ENCODE peak calls at places on chromosomes 7 and 10, in nine cellular contexts. H, K, Y, B, U, Q, D, W and N are unnamed samples.

GRCh38 chr10:131726460-131726861 is 174.3 kb upstream of the PPP2R2D start:
- DNase-seq in W (peak), B (peak), K (peak), Y (peak), U (peak), Q (peak), H (peak), D (no peak), N (no peak)

GRCh38 chr10:3651969-3652653 is 132.9 kb downstream of the KLF6 start:
- DNase-seq in Q (no peak), K (no peak), D (no peak), W (no peak), U (no peak), B (no peak), H (no peak), Y (no peak), N (no peak)

GRCh38 chr7:128937647-128938523 is at the start of gene IRF5:
- DNase-seq in Y (peak), Q (no peak), K (peak), B (no peak), U (no peak), W (peak), H (peak), D (no peak), N (no peak)

GRCh38 chr10:112294169-112294568 is 11.0 kb downstream of the TECTB start:
- DNase-seq in H (no peak), K (no peak), D (no peak), B (no peak), U (no peak), Y (no peak), W (no peak), Q (no peak), N (no peak)

GRCh38 chr10:33675235-33675634 is 340.8 kb upstream of the NRP1 start:
- DNase-seq in B (peak), Q (no peak), H (no peak), D (no peak), U (peak), K (no peak), W (no peak), Y (no peak), N (no peak)

GRCh38 chr10:92822060-92822634 is 26.2 kb upstream of the EXOC6 start:
- DNase-seq in D (no peak), Y (no peak), Q (no peak), W (peak), U (peak), H (no peak), B (no peak), K (no peak), N (no peak)

GRCh38 chr10:129272171-129272570 is 194.9 kb upstream of the MGMT start:
- DNase-seq in B (peak), W (no peak), Y (no peak), D (no peak), H (no peak), Q (no peak), U (no peak), K (no peak), N (no peak)

GRCh38 chr10:74738543-74738942 is 87.9 kb upstream of the KAT6B start:
- DNase-seq in U (peak), Y (no peak), Q (peak), W (no peak), B (no peak), D (no peak), H (no peak), K (no peak), N (no peak)

GRCh38 chr10:24456319-24456718 is 247.4 kb downstream of the KIAA1217 start:
- DNase-seq in H (no peak), K (no peak), Y (no peak), W (peak), B (no peak), Q (no peak), U (peak), D (no peak), N (no peak)

GRCh38 chr7:74355091-74355490 is 65.9 kb downstream of the CLIP2 start:
- DNase-seq in H (peak), W (peak), B (no peak), D (no peak), U (peak), K (peak), Y (no peak), Q (no peak), N (no peak)

GRCh38 chr10:76998451-76998850 is 639.2 kb downstream of the KCNMA1 start:
- DNase-seq in H (no peak), B (no peak), W (no peak), D (no peak), U (no peak), K (no peak), Q (no peak), Y (no peak), N (no peak)

DNA sequence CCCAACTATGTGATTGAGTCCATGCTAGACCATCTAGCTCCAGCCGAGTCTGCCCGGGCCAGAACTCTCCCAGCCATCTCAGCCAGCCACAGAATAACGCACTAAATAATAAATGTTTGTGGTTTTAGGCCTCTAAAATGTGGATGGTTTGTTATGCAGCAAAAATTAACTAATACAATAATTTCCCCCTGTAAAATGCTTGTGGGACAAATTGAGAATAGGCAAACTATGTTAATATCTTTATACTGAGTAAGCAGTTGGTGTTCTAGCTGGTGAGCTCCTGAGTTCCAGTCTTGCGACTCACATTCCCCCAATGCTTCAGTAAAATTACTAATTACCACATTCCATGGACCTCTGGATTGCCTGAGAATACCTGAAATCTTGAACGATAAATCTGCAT is 316.8 kb upstream of the NFE2L3 start:
- DNase-seq in B (no peak), Q (no peak), K (no peak), U (no peak), H (no peak), D (no peak), W (no peak), Y (no peak), N (no peak)
- H3K27ac ChIP-seq in B (no peak), Q (no peak), K (peak), U (no peak), H (no peak), D (peak), W (no peak), Y (no peak), N (no peak)

GRCh38 chr7:30865077-30865476 is 46.6 kb upstream of the AQP1 start:
- DNase-seq in Q (no peak), Y (no peak), D (no peak), B (no peak), K (no peak), W (no peak), U (no peak), H (no peak), N (no peak)

GRCh38 chr7:30864146-30864545 is 47.5 kb upstream of the AQP1 start:
- DNase-seq in K (no peak), Y (no peak), D (no peak), B (no peak), H (no peak), W (no peak), U (no peak), Q (no peak), N (no peak)

GRCh38 chr7:30861612-30862011 is 50.0 kb upstream of the AQP1 start:
- DNase-seq in U (no peak), D (no peak), Y (no peak), H (no peak), W (no peak), B (no peak), K (no peak), Q (no peak), N (no peak)

GRCh38 chr7:30863694-30864011 is 48.0 kb upstream of the AQP1 start:
- DNase-seq in Y (no peak), H (no peak), W (no peak), K (no peak), Q (no peak), U (peak), D (no peak), B (peak), N (no peak)

DNA sequence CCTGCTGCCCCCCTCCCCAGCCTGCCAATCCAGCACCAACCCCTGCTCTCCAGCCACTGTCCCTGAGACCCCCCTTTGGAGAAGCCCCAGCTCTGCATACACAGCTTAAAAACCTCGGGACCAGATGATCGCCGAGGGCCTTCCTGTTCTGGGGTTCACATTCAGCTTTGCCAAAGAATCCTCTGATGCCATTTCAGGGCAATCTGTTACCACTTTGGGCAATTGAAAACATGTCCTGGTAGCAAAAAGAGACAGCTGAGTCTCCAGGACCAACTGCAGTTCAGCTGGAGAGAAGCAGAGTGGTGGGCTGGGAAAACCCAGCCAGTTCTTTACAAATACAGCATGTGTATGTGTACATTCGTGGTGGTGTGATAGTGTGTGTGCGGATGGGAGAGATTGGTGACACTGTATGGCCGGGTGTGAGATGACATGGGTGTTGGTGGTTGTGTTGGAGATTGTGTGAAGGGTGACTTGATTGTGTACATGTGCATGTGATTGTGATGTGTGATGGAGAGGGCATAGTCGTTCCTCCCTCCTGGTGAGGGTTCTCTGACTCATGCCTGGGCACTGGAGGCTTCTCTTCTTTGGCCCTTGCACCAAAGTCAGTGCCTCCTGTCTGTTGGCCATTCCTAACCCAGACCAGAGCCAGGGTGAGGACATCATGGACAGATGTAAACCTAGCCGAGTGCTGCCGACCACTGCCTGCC is 48.5 kb upstream of the AQP1 start:
- DNase-seq in B (no peak), U (no peak), Y (no peak), W (no peak), D (no peak), H (no peak), K (no peak), Q (no peak), N (no peak)
- H3K27ac ChIP-seq in B (no peak), U (no peak), Y (peak), W (no peak), D (peak), H (no peak), K (peak), Q (no peak), N (no peak)

GRCh38 chr7:28135296-28135695 is 45.3 kb downstream of the JAZF1 start:
- DNase-seq in Y (no peak), D (no peak), W (no peak), K (no peak), B (no peak), U (peak), H (no peak), Q (no peak), N (no peak)
- H3K27ac ChIP-seq in Y (peak), D (no peak), W (no peak), K (no peak), B (no peak), U (no peak), H (no peak), Q (no peak), N (no peak)

DNA sequence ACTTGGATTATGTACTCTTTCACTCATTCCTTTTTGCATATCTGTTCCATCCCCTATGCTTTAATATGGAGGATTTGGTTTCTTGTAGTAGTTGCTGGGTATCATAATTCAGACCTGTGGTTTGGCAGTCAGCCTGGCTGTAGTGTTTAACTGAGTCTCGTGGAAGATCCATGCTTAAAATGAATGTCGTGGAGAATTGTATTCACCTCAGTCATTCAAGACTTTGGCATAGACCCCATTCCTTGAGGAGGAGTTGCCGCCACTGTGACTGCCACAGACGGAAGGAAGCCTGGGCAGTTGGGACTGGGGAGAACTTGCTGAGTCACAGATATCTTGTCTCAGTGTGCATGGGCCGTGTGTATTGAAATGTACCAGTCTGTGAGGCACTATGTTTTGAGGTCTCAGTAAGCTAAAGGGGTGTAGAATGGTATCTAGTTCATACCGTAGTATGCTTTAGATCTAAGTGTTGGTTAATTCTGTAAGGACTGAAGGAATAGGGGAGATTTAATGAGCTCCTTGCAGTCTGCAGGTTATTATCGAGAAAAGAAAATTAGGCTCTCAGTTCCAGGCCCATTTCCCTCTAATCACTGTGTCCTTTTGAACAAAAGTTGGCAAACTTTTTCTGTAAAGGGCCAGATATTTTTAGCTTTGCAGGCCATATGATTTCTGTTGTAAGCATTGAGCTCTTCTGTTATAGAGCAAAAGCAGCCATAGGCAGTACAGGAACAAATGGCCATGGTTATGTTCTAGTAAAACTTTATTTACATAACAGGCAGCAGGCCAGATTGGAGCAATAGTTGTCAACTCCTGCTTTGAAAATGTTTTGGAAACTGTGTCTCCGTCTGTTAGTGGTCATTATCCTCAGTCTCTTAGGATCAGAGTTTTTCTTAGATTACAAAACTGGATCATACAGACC is 76.8 kb downstream of the TPST1 start:
- DNase-seq in Q (no peak), B (peak), W (peak), U (peak), Y (peak), K (peak), H (no peak), D (no peak), N (no peak)
- H3K27ac ChIP-seq in Q (no peak), B (peak), W (peak), U (peak), Y (peak), K (peak), H (no peak), D (peak), N (peak)

GRCh38 chr7:134949171-134949570 is 37.1 kb upstream of the AGBL3 start:
- DNase-seq in Y (no peak), H (no peak), B (no peak), D (no peak), W (no peak), Q (no peak), U (no peak), K (no peak), N (no peak)
- H3K27ac ChIP-seq in Y (no peak), H (no peak), B (no peak), D (peak), W (no peak), Q (no peak), U (no peak), K (no peak), N (no peak)

GRCh38 chr7:36523371-36523953 is 133.8 kb downstream of the ANLN start:
- DNase-seq in U (no peak), D (no peak), B (no peak), Y (no peak), W (no peak), H (no peak), K (no peak), Q (no peak), N (no peak)
- H3K27ac ChIP-seq in U (no peak), D (no peak), B (no peak), Y (no peak), W (no peak), H (no peak), K (no peak), Q (no peak), N (no peak)

GRCh38 chr7:151063212-151063561 is 3.8 kb downstream of the SLC4A2 start:
- DNase-seq in K (no peak), Q (no peak), W (no peak), B (no peak), H (peak), Y (peak), U (peak), D (peak), N (no peak)
- H3K27ac ChIP-seq in K (no peak), Q (no peak), W (peak), B (peak), H (peak), Y (peak), U (peak), D (peak), N (no peak)

GRCh38 chr7:106397994-106398393 is 113.2 kb upstream of the NAMPT start:
- DNase-seq in W (no peak), H (no peak), Q (no peak), Y (no peak), D (no peak), K (no peak), U (no peak), B (no peak), N (no peak)

GRCh38 chr7:106392144-106392543 is 107.4 kb upstream of the NAMPT start:
- DNase-seq in W (no peak), K (no peak), U (no peak), Q (no peak), H (no peak), B (no peak), D (no peak), Y (no peak), N (no peak)

GRCh38 chr7:106392565-106392964 is 107.8 kb upstream of the NAMPT start:
- DNase-seq in Y (no peak), B (no peak), Q (no peak), H (no peak), U (no peak), W (no peak), D (no peak), K (no peak), N (no peak)

GRCh38 chr7:106394526-106394925 is 109.7 kb upstream of the NAMPT start:
- DNase-seq in D (no peak), K (no peak), Y (no peak), H (no peak), W (no peak), U (no peak), B (no peak), Q (no peak), N (no peak)

GRCh38 chr7:106393564-106393963 is 108.8 kb upstream of the NAMPT start:
- DNase-seq in W (no peak), Y (no peak), B (no peak), U (no peak), D (no peak), H (no peak), K (no peak), Q (no peak), N (no peak)
- H3K27ac ChIP-seq in W (no peak), Y (no peak), B (no peak), U (no peak), D (no peak), H (no peak), K (no peak), Q (no peak), N (no peak)

DNA sequence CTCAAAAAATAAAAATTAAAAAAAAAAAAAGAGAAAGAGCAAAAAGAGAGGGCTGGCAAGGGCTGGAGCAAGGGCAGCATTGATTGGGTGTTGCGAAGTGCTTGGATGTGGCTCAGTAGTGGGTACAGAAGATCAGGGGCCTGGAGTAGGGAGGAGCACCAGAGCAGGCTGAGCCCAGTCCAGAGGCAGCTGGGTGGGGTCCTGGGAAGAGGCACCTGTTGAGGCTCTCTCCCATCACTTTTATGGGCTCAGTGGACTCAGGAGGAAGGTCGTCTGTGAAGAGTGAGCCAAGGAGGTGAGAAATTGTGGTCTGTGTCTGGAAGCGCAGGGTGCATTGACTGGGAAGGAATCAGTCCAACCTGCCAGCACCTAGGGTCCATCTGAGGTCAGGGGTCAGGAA is 11.8 kb upstream of the ZMIZ2 start:
- DNase-seq in U (no peak), H (no peak), Q (no peak), K (no peak), W (no peak), D (no peak), Y (no peak), B (no peak), N (no peak)
- H3K27ac ChIP-seq in U (no peak), H (no peak), Q (no peak), K (no peak), W (peak), D (no peak), Y (no peak), B (no peak), N (no peak)

DNA sequence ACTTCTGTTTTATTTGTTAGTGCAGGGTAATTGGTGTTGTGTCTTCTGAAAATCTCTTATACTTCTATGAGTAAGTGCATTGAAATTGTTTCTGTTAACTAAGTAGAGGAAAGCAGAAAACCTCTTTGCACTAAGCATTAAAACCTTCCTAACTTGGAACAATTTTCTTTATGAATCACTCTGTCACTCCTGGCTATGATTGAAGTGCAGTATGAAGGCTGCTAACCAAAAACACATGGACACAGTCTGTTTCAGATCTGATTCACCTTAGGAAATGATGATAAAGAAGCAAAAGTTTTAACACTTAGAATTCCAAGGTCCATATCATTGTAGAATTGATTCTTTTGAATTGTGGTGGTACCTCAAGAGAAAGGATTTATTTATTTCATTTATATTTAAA is 41.9 kb downstream of the MET start:
- DNase-seq in Q (no peak), H (no peak), Y (no peak), W (no peak), K (no peak), U (no peak), D (no peak), B (no peak), N (no peak)
- H3K27ac ChIP-seq in Q (no peak), H (no peak), Y (no peak), W (no peak), K (no peak), U (no peak), D (no peak), B (no peak), N (no peak)